ENCODE peak calls at places on chromosomes 13 and 19, in four cellular contexts. K is GM12878, U is K562, L is HepG2. Y is an unnamed sample.

GRCh38 chr19:11324748-11325389 is 14.6 kb downstream of the RAB3D start:
- DNase-seq in U (no peak), K (no peak), L (no peak), Y (no peak)

GRCh38 chr19:48668761-48669160 is 4.1 kb downstream of the NTN5 start:
- DNase-seq in L (no peak), K (no peak), U (no peak), Y (no peak)

GRCh38 chr13:44660050-44660449 is 83.9 kb upstream of the TSC22D1 start:
- DNase-seq in K (no peak), L (no peak), U (no peak), Y (no peak)

GRCh38 chr19:51915324-51915867 is 10.6 kb upstream of the ZNF649 start:
- DNase-seq in U (no peak), L (no peak), K (no peak), Y (no peak)

GRCh38 chr13:99969934-99970760 is 1.4 kb downstream of the ZIC5 start:
- DNase-seq in U (peak), L (peak), K (no peak), Y (peak)

GRCh38 chr13:36086117-36086516 is 45.1 kb downstream of the DCLK1 start:
- DNase-seq in L (no peak), U (no peak), K (no peak), Y (peak)

GRCh38 chr13:83168575-83168974 is 713.7 kb downstream of the SLITRK1 start:
- DNase-seq in K (no peak), L (no peak), U (no peak), Y (no peak)

GRCh38 chr19:5170329-5170745 is 170.3 kb downstream of the PTPRS start:
- DNase-seq in L (no peak), U (peak), K (no peak), Y (peak)

GRCh38 chr19:3543150-3544053 is 4.4 kb downstream of the TEKTIP1 start:
- DNase-seq in K (no peak), U (no peak), L (no peak), Y (no peak)

GRCh38 chr13:99354371-99354951 is 47.3 kb upstream of the GPR183 start:
- DNase-seq in L (no peak), K (peak), U (no peak), Y (no peak)

GRCh38 chr13:32650705-32651311 is 64.6 kb downstream of the PDS5B start:
- DNase-seq in L (peak), U (peak), K (peak), Y (peak)

GRCh38 chr13:44765076-44765475 is 188.9 kb upstream of the TSC22D1 start:
- DNase-seq in L (peak), U (no peak), K (no peak), Y (no peak)

GRCh38 chr19:10431254-10431942 is 11.1 kb downstream of the PDE4A start:
- DNase-seq in U (peak), L (no peak), K (peak), Y (peak)

GRCh38 chr19:10412257-10412977 is 7.9 kb upstream of the PDE4A start:
- DNase-seq in L (no peak), K (peak), U (no peak), Y (no peak)

GRCh38 chr13:75555836-75556235 is 6.2 kb downstream of the UCHL3 start:
- DNase-seq in L (no peak), U (peak), K (no peak), Y (no peak)
- TF ChIP-seq CREB1 in L (no peak), U (no peak), K (no peak), Y (no peak)

GRCh38 chr19:49832556-49832955 is 14.5 kb downstream of the MED25 start:
- DNase-seq in K (no peak), L (no peak), U (no peak), Y (no peak)
- H3K4me2 ChIP-seq in K (no peak), L (no peak), U (no peak), Y (no peak)

GRCh38 chr13:52615134-52615801 is 27.0 kb upstream of the HNRNPA1L2 start:
- DNase-seq in K (no peak), L (no peak), U (no peak), Y (no peak)

GRCh38 chr13:52615817-52616216 is 26.4 kb upstream of the HNRNPA1L2 start:
- DNase-seq in L (peak), U (peak), K (no peak), Y (no peak)

DNA sequence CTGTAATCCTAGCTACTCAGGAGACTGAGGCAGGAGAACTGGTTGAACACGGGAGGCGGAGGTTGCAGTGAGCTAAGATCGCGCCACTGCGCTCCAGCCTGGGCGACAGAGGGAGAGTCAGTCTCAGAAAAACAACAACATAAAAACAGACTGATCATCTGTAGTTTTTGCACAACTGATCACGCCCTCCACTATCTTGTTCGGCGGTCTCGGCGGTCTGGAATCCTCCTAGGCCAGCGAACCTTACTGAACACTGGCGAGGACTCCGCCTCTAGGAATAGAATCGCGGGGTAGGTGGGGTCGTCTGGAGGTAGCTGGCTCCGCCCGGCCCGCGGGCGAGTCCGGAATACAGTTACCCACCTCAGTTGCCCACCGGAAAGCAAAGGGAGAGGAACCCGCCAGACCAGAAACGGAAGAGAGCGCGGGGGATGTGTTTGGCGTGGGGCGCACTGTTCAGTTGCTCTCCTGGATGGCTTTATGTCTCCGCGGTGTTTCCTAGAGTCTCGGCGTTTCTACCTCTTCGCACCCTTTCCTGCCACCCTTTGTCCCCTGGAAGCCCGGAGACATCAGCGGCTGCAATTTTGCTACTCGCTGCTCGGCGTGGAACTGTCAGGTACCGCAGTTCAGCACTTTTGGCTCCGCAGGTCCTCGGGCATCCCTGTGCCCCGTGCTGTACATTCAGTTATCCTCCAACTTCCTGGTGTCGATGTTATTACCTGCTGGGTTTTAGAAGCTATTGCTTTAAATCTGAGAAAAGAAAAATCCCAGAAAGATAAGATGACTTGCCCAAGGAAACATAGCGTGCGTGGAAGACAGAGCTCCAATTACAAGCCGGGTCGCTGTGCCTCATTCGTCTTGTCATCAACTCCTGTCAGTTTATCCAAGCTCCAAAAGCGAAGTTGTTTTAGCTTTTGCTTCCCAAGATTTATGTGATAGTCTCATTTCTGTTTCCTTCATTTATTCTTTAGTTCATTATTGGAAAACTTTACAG is 24.9 kb upstream of the HNRNPA1L2 start:
- DNase-seq in L (peak), U (peak), K (peak), Y (peak)
- TF ChIP-seq REST in L (no peak), U (no peak), K (peak), Y (no peak)

DNA sequence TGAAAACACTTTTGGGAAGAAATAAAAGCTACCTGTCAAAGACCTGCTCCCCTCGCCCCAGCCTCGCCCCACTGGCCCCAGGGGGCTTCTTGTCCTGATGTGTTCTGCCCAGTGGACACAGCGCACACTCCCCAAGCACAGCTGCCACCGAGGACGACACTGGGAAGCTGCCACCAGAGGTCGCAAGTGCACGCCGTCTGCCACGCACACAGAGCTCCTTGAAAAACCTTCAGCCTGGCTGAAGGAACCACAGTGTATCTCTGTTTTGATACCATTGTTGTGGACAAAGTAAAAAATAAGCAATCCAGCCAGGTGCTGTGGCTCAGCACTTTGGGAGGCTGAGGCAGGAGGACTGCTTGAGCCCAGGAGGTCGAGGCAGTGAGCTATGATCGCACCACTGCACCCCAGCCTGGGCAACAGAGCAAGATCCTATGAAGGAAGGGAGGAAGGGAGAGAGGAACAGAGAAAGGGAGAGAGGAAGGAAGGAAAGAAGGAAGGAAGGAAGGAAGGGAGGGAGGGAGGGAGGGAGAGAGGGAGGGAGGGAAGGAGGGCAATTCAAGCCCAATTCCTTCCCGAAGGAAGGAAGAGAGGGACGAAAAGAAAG is 57.3 kb downstream of the CEBPG start:
- DNase-seq in L (peak), U (peak), K (no peak), Y (peak)
- TF ChIP-seq CREB1 in L (no peak), U (no peak), K (no peak), Y (peak)